ENCODE peak calls at places on chromosomes 6 and 20, in four cellular contexts. One of them, this sample, is unnamed.

GRCh38 chr6:53318429-53318828 is 30.3 kb downstream of the ELOVL5 start:
- DNase-seq in fibroblast of the aortic adventitia: no peak
- DNase-seq in NCI-H1436: no peak
- DNase-seq in fibroblast of pulmonary artery: no peak
- DNase-seq in this sample: no peak

GRCh38 chr6:108074359-108075144 is at the start of gene OSTM1:
- DNase-seq in fibroblast of the aortic adventitia: peak; percentile 79
- DNase-seq in NCI-H1436: peak; percentile 83
- DNase-seq in fibroblast of pulmonary artery: peak; percentile 89
- DNase-seq in this sample: peak; percentile 75

GRCh38 chr20:21180248-21180647 is 54.4 kb downstream of the KIZ start:
- DNase-seq in fibroblast of the aortic adventitia: no peak
- DNase-seq in NCI-H1436: no peak
- DNase-seq in fibroblast of pulmonary artery: no peak
- DNase-seq in this sample: no peak

GRCh38 chr6:73062121-73062520 is 163.2 kb downstream of the KHDC1L start:
- DNase-seq in fibroblast of the aortic adventitia: no peak
- DNase-seq in NCI-H1436: no peak
- DNase-seq in fibroblast of pulmonary artery: no peak
- DNase-seq in this sample: no peak

GRCh38 chr6:1424306-1424927 is 35.0 kb downstream of the FOXF2 start:
- DNase-seq in fibroblast of the aortic adventitia: peak; percentile 73
- DNase-seq in NCI-H1436: no peak
- DNase-seq in fibroblast of pulmonary artery: peak; percentile 59
- DNase-seq in this sample: peak; percentile 27

GRCh38 chr6:138520463-138520862 is 21.2 kb upstream of the NHSL1 start:
- DNase-seq in fibroblast of the aortic adventitia: peak; percentile 64
- DNase-seq in NCI-H1436: no peak
- DNase-seq in fibroblast of pulmonary artery: peak; percentile 59
- DNase-seq in this sample: no peak

GRCh38 chr20:49863666-49864065 is 51.0 kb downstream of the SLC9A8 start:
- DNase-seq in fibroblast of the aortic adventitia: no peak
- DNase-seq in NCI-H1436: no peak
- DNase-seq in fibroblast of pulmonary artery: no peak
- DNase-seq in this sample: no peak

GRCh38 chr20:47985092-47985850 is 200.0 kb upstream of the SULF2 start:
- DNase-seq in fibroblast of the aortic adventitia: no peak
- DNase-seq in NCI-H1436: no peak
- DNase-seq in fibroblast of pulmonary artery: peak; percentile 55
- DNase-seq in this sample: peak; percentile 23

GRCh38 chr6:43625393-43625992 is 3.6 kb downstream of the GTPBP2 start:
- DNase-seq in fibroblast of the aortic adventitia: no peak
- DNase-seq in NCI-H1436: no peak
- DNase-seq in fibroblast of pulmonary artery: no peak
- DNase-seq in this sample: no peak

GRCh38 chr20:18832801-18833200 is 19.2 kb downstream of the SCP2D1 start:
- DNase-seq in fibroblast of the aortic adventitia: no peak
- DNase-seq in NCI-H1436: no peak
- DNase-seq in fibroblast of pulmonary artery: no peak
- DNase-seq in this sample: peak; percentile 85

GRCh38 chr6:42260972-42261371 is 43.3 kb upstream of the MRPS10 start:
- DNase-seq in fibroblast of the aortic adventitia: no peak
- DNase-seq in NCI-H1436: peak; percentile 11
- DNase-seq in fibroblast of pulmonary artery: peak; percentile 27
- DNase-seq in this sample: peak; percentile 52

GRCh38 chr20:3786126-3786484 is 435 bp downstream of the CENPB start:
- DNase-seq in fibroblast of the aortic adventitia: peak; percentile 58
- DNase-seq in NCI-H1436: peak; percentile 31
- DNase-seq in fibroblast of pulmonary artery: peak; percentile 70
- DNase-seq in this sample: peak; percentile 63

GRCh38 chr6:160523223-160523622 is 140.9 kb downstream of the LPA start:
- DNase-seq in fibroblast of the aortic adventitia: no peak
- DNase-seq in NCI-H1436: no peak
- DNase-seq in fibroblast of pulmonary artery: no peak
- DNase-seq in this sample: no peak

GRCh38 chr20:35601021-35601973 is 14.3 kb upstream of the SPAG4 start:
- DNase-seq in fibroblast of the aortic adventitia: peak; percentile 67
- DNase-seq in NCI-H1436: peak; percentile 66
- DNase-seq in fibroblast of pulmonary artery: peak; percentile 76
- DNase-seq in this sample: peak; percentile 65

GRCh38 chr6:23537828-23538227 is 588.2 kb upstream of the NRSN1 start:
- DNase-seq in fibroblast of the aortic adventitia: no peak
- DNase-seq in NCI-H1436: no peak
- DNase-seq in fibroblast of pulmonary artery: peak; percentile 8
- DNase-seq in this sample: no peak

GRCh38 chr20:14134004-14134403 is 138.7 kb downstream of the MACROD2 start:
- DNase-seq in fibroblast of the aortic adventitia: no peak
- DNase-seq in NCI-H1436: no peak
- DNase-seq in fibroblast of pulmonary artery: no peak
- DNase-seq in this sample: no peak

GRCh38 chr6:156645106-156645505 is 132.1 kb upstream of the ARID1B start:
- DNase-seq in fibroblast of the aortic adventitia: peak; percentile 71
- DNase-seq in NCI-H1436: no peak
- DNase-seq in fibroblast of pulmonary artery: peak; percentile 35
- DNase-seq in this sample: peak; percentile 87

GRCh38 chr20:16944753-16945152 is 196.6 kb downstream of the OTOR start:
- DNase-seq in fibroblast of the aortic adventitia: no peak
- DNase-seq in NCI-H1436: no peak
- DNase-seq in fibroblast of pulmonary artery: no peak
- DNase-seq in this sample: no peak

GRCh38 chr20:34560141-34560523 is 1.6 kb downstream of the MAP1LC3A start:
- DNase-seq in fibroblast of the aortic adventitia: no peak
- DNase-seq in NCI-H1436: no peak
- DNase-seq in fibroblast of pulmonary artery: no peak
- DNase-seq in this sample: no peak

GRCh38 chr6:160767019-160767646 is 65.1 kb downstream of the PLG start:
- DNase-seq in fibroblast of the aortic adventitia: peak; percentile 4
- DNase-seq in NCI-H1436: peak; percentile 38
- DNase-seq in fibroblast of pulmonary artery: peak; percentile 51
- DNase-seq in this sample: peak; percentile 3

GRCh38 chr6:30194797-30195690 is 18.2 kb downstream of the TRIM26 start:
- DNase-seq in fibroblast of the aortic adventitia: no peak
- DNase-seq in NCI-H1436: no peak
- DNase-seq in fibroblast of pulmonary artery: no peak
- DNase-seq in this sample: no peak

GRCh38 chr6:28203201-28203600 is 21.9 kb upstream of the ZSCAN9 start:
- DNase-seq in fibroblast of the aortic adventitia: no peak
- DNase-seq in NCI-H1436: no peak
- DNase-seq in fibroblast of pulmonary artery: no peak
- DNase-seq in this sample: no peak

GRCh38 chr6:19438566-19439353 is 398.4 kb upstream of the ID4 start:
- DNase-seq in fibroblast of the aortic adventitia: no peak
- DNase-seq in NCI-H1436: no peak
- DNase-seq in fibroblast of pulmonary artery: no peak
- DNase-seq in this sample: no peak

GRCh38 chr20:51064160-51064559 is 41.3 kb upstream of the KCNG1 start:
- DNase-seq in fibroblast of the aortic adventitia: no peak
- DNase-seq in NCI-H1436: no peak
- DNase-seq in fibroblast of pulmonary artery: no peak
- DNase-seq in this sample: no peak

GRCh38 chr6:109315331-109316129 is 66.7 kb downstream of the CD164 start:
- DNase-seq in fibroblast of the aortic adventitia: no peak
- DNase-seq in NCI-H1436: no peak
- DNase-seq in fibroblast of pulmonary artery: no peak
- DNase-seq in this sample: no peak

GRCh38 chr6:132673376-132674094 is 14.6 kb upstream of the TAAR1 start:
- DNase-seq in fibroblast of the aortic adventitia: no peak
- DNase-seq in NCI-H1436: no peak
- DNase-seq in fibroblast of pulmonary artery: no peak
- DNase-seq in this sample: no peak

GRCh38 chr20:58597021-58597940 is 53.8 kb upstream of the STX16 start:
- DNase-seq in fibroblast of the aortic adventitia: peak; percentile 76
- DNase-seq in NCI-H1436: no peak
- DNase-seq in fibroblast of pulmonary artery: no peak
- DNase-seq in this sample: peak; percentile 97

GRCh38 chr6:88298446-88298845 is 132.3 kb upstream of the CNR1 start:
- DNase-seq in fibroblast of the aortic adventitia: no peak
- DNase-seq in NCI-H1436: no peak
- DNase-seq in fibroblast of pulmonary artery: no peak
- DNase-seq in this sample: no peak

GRCh38 chr6:7154341-7155139 is 46.8 kb downstream of the RREB1 start:
- DNase-seq in fibroblast of the aortic adventitia: no peak
- DNase-seq in NCI-H1436: no peak
- DNase-seq in fibroblast of pulmonary artery: no peak
- DNase-seq in this sample: no peak

GRCh38 chr6:79158856-79159516 is 75.5 kb downstream of the HMGN3 start:
- DNase-seq in fibroblast of the aortic adventitia: no peak
- DNase-seq in NCI-H1436: no peak
- DNase-seq in fibroblast of pulmonary artery: no peak
- DNase-seq in this sample: peak; percentile 25

GRCh38 chr6:15374119-15374518 is 128.2 kb downstream of the JARID2 start:
- DNase-seq in fibroblast of the aortic adventitia: no peak
- DNase-seq in NCI-H1436: no peak
- DNase-seq in fibroblast of pulmonary artery: no peak
- DNase-seq in this sample: no peak

GRCh38 chr6:167113935-167114910 is 8.7 kb upstream of the CCR6 start:
- DNase-seq in fibroblast of the aortic adventitia: no peak
- DNase-seq in NCI-H1436: no peak
- DNase-seq in fibroblast of pulmonary artery: no peak
- DNase-seq in this sample: no peak

GRCh38 chr6:10425973-10426780 is 11.3 kb upstream of the TFAP2A start:
- DNase-seq in fibroblast of the aortic adventitia: no peak
- DNase-seq in NCI-H1436: peak; percentile 50
- DNase-seq in fibroblast of pulmonary artery: no peak
- DNase-seq in this sample: no peak

GRCh38 chr20:3296256-3297095 is 57.5 kb upstream of the SLC4A11 start:
- DNase-seq in fibroblast of the aortic adventitia: no peak
- DNase-seq in NCI-H1436: no peak
- DNase-seq in fibroblast of pulmonary artery: no peak
- DNase-seq in this sample: no peak

This sample was measured in amniotic epithelial cell.